ENCODE peak calls at places on chromosome 18, in eight cellular contexts. One of them, this sample, is unnamed.

GRCh38 chr18:32337821-32338220 is 132.9 kb downstream of the GAREM1 start:
- DNase-seq in D721Med: no peak
- DNase-seq in H9: no peak
- DNase-seq in fibroblast of villous mesenchyme: no peak
- DNase-seq in ascending aorta: no peak
- DNase-seq in kidney epithelial cell: no peak
- DNase-seq in HCT116: no peak
- DNase-seq in PC-3: no peak
- DNase-seq in this sample: no peak

GRCh38 chr18:55477537-55478300 is 110.3 kb downstream of the TCF4 start:
- DNase-seq in kidney epithelial cell: peak; percentile 23
- DNase-seq in PC-3: peak; percentile 45
- DNase-seq in fibroblast of villous mesenchyme: peak; percentile 82
- DNase-seq in D721Med: no peak
- DNase-seq in H9: no peak
- DNase-seq in ascending aorta: peak; percentile 68
- DNase-seq in HCT116: no peak
- DNase-seq in this sample: no peak

GRCh38 chr18:62420513-62421209 is 95.6 kb downstream of the TNFRSF11A start:
- DNase-seq in HCT116: no peak
- DNase-seq in D721Med: no peak
- DNase-seq in PC-3: peak; percentile 79
- DNase-seq in kidney epithelial cell: no peak
- DNase-seq in fibroblast of villous mesenchyme: peak; percentile 78
- DNase-seq in ascending aorta: peak; percentile 63
- DNase-seq in H9: no peak
- DNase-seq in this sample: no peak

GRCh38 chr18:34493566-34494358 is 216.3 kb upstream of the DTNA start:
- DNase-seq in fibroblast of villous mesenchyme: no peak
- DNase-seq in PC-3: peak; percentile 17
- DNase-seq in H9: peak; percentile 65
- DNase-seq in D721Med: peak; percentile 21
- DNase-seq in HCT116: no peak
- DNase-seq in ascending aorta: peak; percentile 62
- DNase-seq in kidney epithelial cell: no peak
- DNase-seq in this sample: no peak

GRCh38 chr18:30556112-30556511 is 486.4 kb downstream of the DSC3 start:
- DNase-seq in PC-3: no peak
- DNase-seq in fibroblast of villous mesenchyme: no peak
- DNase-seq in D721Med: no peak
- DNase-seq in kidney epithelial cell: no peak
- DNase-seq in ascending aorta: no peak
- DNase-seq in HCT116: no peak
- DNase-seq in H9: no peak
- DNase-seq in this sample: no peak

GRCh38 chr18:45365835-45366234 is 249.4 kb upstream of the SLC14A2 start:
- DNase-seq in HCT116: no peak
- DNase-seq in PC-3: no peak
- DNase-seq in kidney epithelial cell: no peak
- DNase-seq in fibroblast of villous mesenchyme: peak; percentile 55
- DNase-seq in D721Med: no peak
- DNase-seq in H9: no peak
- DNase-seq in ascending aorta: no peak
- DNase-seq in this sample: no peak

GRCh38 chr18:78642561-78643398 is 336.8 kb upstream of the SALL3 start:
- DNase-seq in H9: no peak
- DNase-seq in PC-3: no peak
- DNase-seq in fibroblast of villous mesenchyme: no peak
- DNase-seq in HCT116: no peak
- DNase-seq in kidney epithelial cell: no peak
- DNase-seq in ascending aorta: no peak
- DNase-seq in D721Med: no peak
- DNase-seq in this sample: no peak

GRCh38 chr18:32289480-32290075 is 99.7 kb downstream of the MEP1B start:
- DNase-seq in ascending aorta: no peak
- DNase-seq in PC-3: peak; percentile 56
- DNase-seq in kidney epithelial cell: no peak
- DNase-seq in fibroblast of villous mesenchyme: peak; percentile 58
- DNase-seq in H9: peak; percentile 60
- DNase-seq in D721Med: peak; percentile 47
- DNase-seq in HCT116: peak; percentile 63
- DNase-seq in this sample: no peak

GRCh38 chr18:79947054-79947755 is 4.2 kb downstream of the SLC66A2 start:
- DNase-seq in D721Med: no peak
- DNase-seq in PC-3: peak; percentile 68
- DNase-seq in HCT116: no peak
- DNase-seq in kidney epithelial cell: no peak
- DNase-seq in fibroblast of villous mesenchyme: no peak
- DNase-seq in H9: peak; percentile 24
- DNase-seq in ascending aorta: peak; percentile 38
- DNase-seq in this sample: no peak

GRCh38 chr18:12598181-12598921 is 59.6 kb downstream of the SPIRE1 start:
- DNase-seq in PC-3: peak; percentile 34
- DNase-seq in HCT116: no peak
- DNase-seq in kidney epithelial cell: no peak
- DNase-seq in fibroblast of villous mesenchyme: peak; percentile 27
- DNase-seq in D721Med: no peak
- DNase-seq in H9: no peak
- DNase-seq in ascending aorta: no peak
- DNase-seq in this sample: no peak

GRCh38 chr18:32111706-32112105 is 20.0 kb downstream of the RNF138 start:
- DNase-seq in HCT116: no peak
- DNase-seq in fibroblast of villous mesenchyme: no peak
- DNase-seq in ascending aorta: no peak
- DNase-seq in H9: no peak
- DNase-seq in D721Med: no peak
- DNase-seq in kidney epithelial cell: no peak
- DNase-seq in PC-3: no peak
- DNase-seq in this sample: no peak

GRCh38 chr18:5298156-5298852 is 2.8 kb upstream of the ZBTB14 start:
- DNase-seq in fibroblast of villous mesenchyme: no peak
- DNase-seq in D721Med: no peak
- DNase-seq in PC-3: no peak
- DNase-seq in HCT116: no peak
- DNase-seq in ascending aorta: no peak
- DNase-seq in H9: no peak
- DNase-seq in kidney epithelial cell: no peak
- DNase-seq in this sample: no peak

GRCh38 chr18:34809697-34810096 is 99.6 kb downstream of the DTNA start:
- DNase-seq in fibroblast of villous mesenchyme: peak; percentile 79
- DNase-seq in HCT116: peak; percentile 50
- DNase-seq in PC-3: peak; percentile 38
- DNase-seq in D721Med: no peak
- DNase-seq in kidney epithelial cell: no peak
- DNase-seq in ascending aorta: peak; percentile 69
- DNase-seq in H9: peak; percentile 63
- DNase-seq in this sample: no peak

DNA sequence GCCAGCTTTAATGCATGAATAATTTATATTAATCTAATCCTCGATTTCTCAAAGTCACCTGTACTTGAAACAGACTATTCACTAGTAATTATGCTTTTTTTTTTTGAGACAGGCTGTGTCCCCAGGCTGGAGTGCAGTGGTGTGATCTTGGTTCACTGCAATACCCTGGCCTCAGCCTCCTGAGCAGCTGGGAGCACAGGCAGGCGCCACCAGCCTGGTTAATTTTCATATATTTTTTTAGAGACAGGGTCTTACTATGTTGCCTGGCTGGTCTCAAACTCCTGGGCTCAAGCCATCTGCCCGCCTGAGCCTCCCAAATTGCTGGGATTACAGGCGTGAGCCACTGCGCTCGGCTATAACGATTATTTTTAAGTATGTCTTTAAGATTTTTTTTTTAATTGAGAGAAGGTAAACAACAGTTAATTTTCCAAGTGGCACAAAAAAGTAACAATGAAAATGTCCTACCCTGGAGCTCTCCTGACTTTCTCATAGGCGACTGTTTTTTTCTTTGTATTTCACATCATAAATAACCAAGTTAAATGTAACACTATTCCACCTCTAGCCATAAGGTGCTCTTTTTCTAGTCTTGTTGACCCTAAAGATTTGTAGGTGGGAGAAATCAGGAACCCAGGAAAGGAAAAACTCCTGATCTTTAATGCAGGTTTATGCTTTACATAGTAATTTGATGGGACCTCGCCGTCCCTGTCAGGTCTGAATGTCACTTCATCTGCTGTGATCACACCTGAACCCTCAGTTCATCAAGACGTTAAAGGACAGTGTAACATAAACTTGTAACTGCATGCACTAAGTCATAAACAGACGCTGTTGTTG is 1.3 kb upstream of the ANKRD12 start:
- DNase-seq in H9: no peak
- DNase-seq in fibroblast of villous mesenchyme: no peak
- DNase-seq in HCT116: no peak
- DNase-seq in PC-3: no peak
- DNase-seq in D721Med: no peak
- DNase-seq in kidney epithelial cell: no peak
- DNase-seq in ascending aorta: no peak
- DNase-seq in this sample: no peak
- TF ChIP-seq CTCF in H9: no peak
- TF ChIP-seq CTCF in fibroblast of villous mesenchyme: no peak
- TF ChIP-seq CTCF in HCT116: no peak
- TF ChIP-seq CTCF in PC-3: no peak
- TF ChIP-seq CTCF in D721Med: no peak
- TF ChIP-seq CTCF in kidney epithelial cell: no peak
- TF ChIP-seq CTCF in ascending aorta: no peak
- TF ChIP-seq CTCF in this sample: no peak

GRCh38 chr18:59959606-59960005 is 59.8 kb downstream of the PMAIP1 start:
- DNase-seq in H9: no peak
- DNase-seq in fibroblast of villous mesenchyme: no peak
- DNase-seq in ascending aorta: no peak
- DNase-seq in kidney epithelial cell: no peak
- DNase-seq in PC-3: no peak
- DNase-seq in D721Med: no peak
- DNase-seq in HCT116: no peak
- DNase-seq in this sample: no peak

GRCh38 chr18:59961086-59961485 is 61.3 kb downstream of the PMAIP1 start:
- DNase-seq in fibroblast of villous mesenchyme: no peak
- DNase-seq in PC-3: no peak
- DNase-seq in ascending aorta: no peak
- DNase-seq in kidney epithelial cell: no peak
- DNase-seq in HCT116: no peak
- DNase-seq in D721Med: no peak
- DNase-seq in H9: no peak
- DNase-seq in this sample: no peak

GRCh38 chr18:59957957-59958356 is 58.2 kb downstream of the PMAIP1 start:
- DNase-seq in kidney epithelial cell: peak; percentile 41
- DNase-seq in HCT116: peak; percentile 67
- DNase-seq in D721Med: no peak
- DNase-seq in H9: no peak
- DNase-seq in ascending aorta: no peak
- DNase-seq in fibroblast of villous mesenchyme: peak; percentile 61
- DNase-seq in PC-3: peak; percentile 74
- DNase-seq in this sample: no peak

GRCh38 chr18:59960272-59960671 is 60.5 kb downstream of the PMAIP1 start:
- DNase-seq in kidney epithelial cell: no peak
- DNase-seq in D721Med: no peak
- DNase-seq in ascending aorta: no peak
- DNase-seq in PC-3: no peak
- DNase-seq in HCT116: no peak
- DNase-seq in fibroblast of villous mesenchyme: no peak
- DNase-seq in H9: no peak
- DNase-seq in this sample: no peak

DNA sequence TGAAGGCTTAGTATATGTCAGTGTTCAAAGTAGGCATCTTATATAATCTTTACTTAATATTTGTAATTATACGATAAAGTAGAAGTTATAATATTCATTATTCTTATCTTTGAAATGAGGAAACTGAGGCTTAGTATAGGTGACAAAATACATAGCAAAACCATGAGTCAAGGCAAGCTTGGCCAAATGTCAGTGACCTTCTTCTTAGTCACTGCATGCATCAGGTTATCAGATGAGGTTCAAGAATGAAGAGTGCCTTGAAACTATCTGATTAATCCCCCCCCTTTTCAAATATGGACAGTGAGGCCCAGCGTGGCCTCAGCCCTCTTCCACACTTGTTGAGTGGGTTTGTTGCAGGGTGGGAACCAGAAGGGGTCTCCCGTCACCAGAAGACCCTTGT is 59.3 kb downstream of the PMAIP1 start:
- DNase-seq in PC-3: peak; percentile 30
- DNase-seq in D721Med: no peak
- DNase-seq in HCT116: peak; percentile 58
- DNase-seq in ascending aorta: no peak
- DNase-seq in kidney epithelial cell: no peak
- DNase-seq in fibroblast of villous mesenchyme: no peak
- DNase-seq in H9: no peak
- DNase-seq in this sample: no peak
- TF ChIP-seq CTCF in PC-3: no peak
- TF ChIP-seq CTCF in D721Med: no peak
- TF ChIP-seq CTCF in HCT116: no peak
- TF ChIP-seq CTCF in ascending aorta: no peak
- TF ChIP-seq CTCF in kidney epithelial cell: no peak
- TF ChIP-seq CTCF in fibroblast of villous mesenchyme: no peak
- TF ChIP-seq CTCF in H9: no peak
- TF ChIP-seq CTCF in this sample: no peak

GRCh38 chr18:3869848-3870247 is 419.9 kb downstream of the TGIF1 start:
- DNase-seq in ascending aorta: no peak
- DNase-seq in fibroblast of villous mesenchyme: peak; percentile 68
- DNase-seq in D721Med: no peak
- DNase-seq in HCT116: peak; percentile 40
- DNase-seq in H9: no peak
- DNase-seq in kidney epithelial cell: no peak
- DNase-seq in PC-3: peak; percentile 72
- DNase-seq in this sample: no peak
- TF ChIP-seq CTCF in ascending aorta: peak; percentile 43
- TF ChIP-seq CTCF in fibroblast of villous mesenchyme: peak; percentile 56
- TF ChIP-seq CTCF in D721Med: peak; percentile 58
- TF ChIP-seq CTCF in HCT116: peak; percentile 59
- TF ChIP-seq CTCF in H9: peak; percentile 73
- TF ChIP-seq CTCF in kidney epithelial cell: peak; percentile 42
- TF ChIP-seq CTCF in PC-3: peak; percentile 76
- TF ChIP-seq CTCF in this sample: peak; percentile 64

DNA sequence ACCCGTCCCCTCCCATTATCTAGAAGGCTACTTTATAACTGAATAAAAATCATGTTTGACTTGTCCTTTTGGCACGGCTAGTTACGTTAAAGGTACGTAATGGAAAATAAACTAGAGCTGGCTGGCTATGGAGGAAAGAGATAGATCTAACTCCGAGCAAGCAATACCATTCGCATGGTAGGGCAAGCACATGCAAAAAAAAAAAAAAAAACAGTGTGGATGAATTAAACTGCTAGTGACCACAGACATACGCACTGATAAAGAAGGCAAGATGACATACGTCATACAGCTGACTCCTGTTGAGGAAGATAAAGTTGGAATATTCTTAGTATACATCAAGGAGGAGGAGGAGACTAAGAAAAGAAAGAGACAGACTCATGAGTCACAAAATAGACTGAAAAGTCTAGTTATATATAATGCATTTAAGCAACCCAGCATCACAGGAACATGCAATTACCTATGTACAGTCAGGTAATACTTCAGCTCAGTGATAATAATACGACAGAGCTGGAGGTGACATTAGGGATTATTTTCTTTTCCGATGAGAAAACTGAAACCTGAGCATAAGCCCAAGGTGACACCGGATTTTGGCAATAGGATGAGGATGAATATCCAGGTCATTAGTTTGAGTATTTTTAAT is 37.9 kb upstream of the NARS1 start:
- DNase-seq in D721Med: no peak
- DNase-seq in fibroblast of villous mesenchyme: no peak
- DNase-seq in PC-3: no peak
- DNase-seq in kidney epithelial cell: no peak
- DNase-seq in ascending aorta: no peak
- DNase-seq in H9: no peak
- DNase-seq in HCT116: no peak
- DNase-seq in this sample: no peak
- TF ChIP-seq CTCF in D721Med: no peak
- TF ChIP-seq CTCF in fibroblast of villous mesenchyme: no peak
- TF ChIP-seq CTCF in PC-3: no peak
- TF ChIP-seq CTCF in kidney epithelial cell: no peak
- TF ChIP-seq CTCF in ascending aorta: no peak
- TF ChIP-seq CTCF in H9: no peak
- TF ChIP-seq CTCF in HCT116: no peak
- TF ChIP-seq CTCF in this sample: no peak

GRCh38 chr18:39531659-39532058 is 1966.1 kb upstream of the CELF4 start:
- DNase-seq in HCT116: no peak
- DNase-seq in kidney epithelial cell: no peak
- DNase-seq in H9: no peak
- DNase-seq in ascending aorta: no peak
- DNase-seq in D721Med: no peak
- DNase-seq in PC-3: no peak
- DNase-seq in fibroblast of villous mesenchyme: no peak
- DNase-seq in this sample: no peak
- TF ChIP-seq CTCF in HCT116: no peak
- TF ChIP-seq CTCF in kidney epithelial cell: no peak
- TF ChIP-seq CTCF in H9: no peak
- TF ChIP-seq CTCF in ascending aorta: no peak
- TF ChIP-seq CTCF in D721Med: no peak
- TF ChIP-seq CTCF in PC-3: no peak
- TF ChIP-seq CTCF in fibroblast of villous mesenchyme: no peak
- TF ChIP-seq CTCF in this sample: no peak